ENCODE peak calls at places on chromosomes 5 and 9, in five cellular contexts. One of them, this sample, is unnamed.

GRCh38 chr5:158560170-158560569 is 539.5 kb downstream of the EBF1 start:
- DNase-seq in heart left ventricle: peak
- DNase-seq in GM12892: peak
- DNase-seq in HCT116: no peak
- DNase-seq in sigmoid colon: no peak
- DNase-seq in this sample: peak

GRCh38 chr5:80959768-80960442 is at the start of gene RASGRF2:
- DNase-seq in heart left ventricle: peak
- DNase-seq in GM12892: peak
- DNase-seq in HCT116: no peak
- DNase-seq in sigmoid colon: peak
- DNase-seq in this sample: peak

GRCh38 chr9:74775401-74775800 is 112.3 kb downstream of the TRPM6 start:
- DNase-seq in heart left ventricle: no peak
- DNase-seq in GM12892: no peak
- DNase-seq in HCT116: no peak
- DNase-seq in sigmoid colon: no peak
- DNase-seq in this sample: no peak

GRCh38 chr5:105475401-105475800 is 1912.8 kb upstream of the NUDT12 start:
- DNase-seq in heart left ventricle: no peak
- DNase-seq in GM12892: no peak
- DNase-seq in HCT116: no peak
- DNase-seq in sigmoid colon: no peak
- DNase-seq in this sample: no peak

GRCh38 chr5:61139094-61139873 is 23.0 kb downstream of the SMIM15 start:
- DNase-seq in heart left ventricle: no peak
- DNase-seq in GM12892: no peak
- DNase-seq in HCT116: no peak
- DNase-seq in sigmoid colon: no peak
- DNase-seq in this sample: no peak

GRCh38 chr5:37665889-37666288 is 174.0 kb downstream of the GDNF start:
- DNase-seq in heart left ventricle: peak
- DNase-seq in GM12892: no peak
- DNase-seq in HCT116: peak
- DNase-seq in sigmoid colon: peak
- DNase-seq in this sample: no peak

GRCh38 chr9:113956901-113957777 is 81.0 kb downstream of the ZNF618 start:
- DNase-seq in heart left ventricle: no peak
- DNase-seq in GM12892: no peak
- DNase-seq in HCT116: no peak
- DNase-seq in sigmoid colon: no peak
- DNase-seq in this sample: no peak

GRCh38 chr9:134187110-134187531 is 22.8 kb upstream of the RNU6ATAC start:
- DNase-seq in heart left ventricle: peak
- DNase-seq in GM12892: peak
- DNase-seq in HCT116: no peak
- DNase-seq in sigmoid colon: peak
- DNase-seq in this sample: peak

GRCh38 chr9:16179566-16179965 is 626.7 kb downstream of the CCDC171 start:
- DNase-seq in heart left ventricle: no peak
- DNase-seq in GM12892: no peak
- DNase-seq in HCT116: no peak
- DNase-seq in sigmoid colon: no peak
- DNase-seq in this sample: no peak

GRCh38 chr9:4861145-4861544 is 68.4 kb downstream of the RCL1 start:
- DNase-seq in heart left ventricle: no peak
- DNase-seq in GM12892: no peak
- DNase-seq in HCT116: no peak
- DNase-seq in sigmoid colon: no peak
- DNase-seq in this sample: no peak

GRCh38 chr9:120571443-120572257 is 8.3 kb downstream of the CDK5RAP2 start:
- DNase-seq in heart left ventricle: peak
- DNase-seq in GM12892: no peak
- DNase-seq in HCT116: no peak
- DNase-seq in sigmoid colon: peak
- DNase-seq in this sample: no peak

GRCh38 chr9:93823245-93824072 is 131.7 kb downstream of the BARX1 start:
- DNase-seq in heart left ventricle: no peak
- DNase-seq in GM12892: no peak
- DNase-seq in HCT116: no peak
- DNase-seq in sigmoid colon: no peak
- DNase-seq in this sample: no peak

GRCh38 chr9:107465467-107466451 is 23.8 kb downstream of the KLF4 start:
- DNase-seq in heart left ventricle: peak
- DNase-seq in GM12892: peak
- DNase-seq in HCT116: no peak
- DNase-seq in sigmoid colon: peak
- DNase-seq in this sample: peak

GRCh38 chr9:99056876-99057664 is 47.8 kb upstream of the TGFBR1 start:
- DNase-seq in heart left ventricle: no peak
- DNase-seq in GM12892: no peak
- DNase-seq in HCT116: no peak
- DNase-seq in sigmoid colon: no peak
- DNase-seq in this sample: no peak

GRCh38 chr9:101509572-101509971 is 24.1 kb upstream of the RNF20 start:
- DNase-seq in heart left ventricle: no peak
- DNase-seq in GM12892: no peak
- DNase-seq in HCT116: no peak
- DNase-seq in sigmoid colon: no peak
- DNase-seq in this sample: no peak

GRCh38 chr5:59188415-59189225 is 605.7 kb downstream of the RAB3C start:
- DNase-seq in heart left ventricle: peak
- DNase-seq in GM12892: no peak
- DNase-seq in HCT116: peak
- DNase-seq in sigmoid colon: peak
- DNase-seq in this sample: peak

GRCh38 chr9:98085058-98085457 is 28.5 kb downstream of the NANS start:
- DNase-seq in heart left ventricle: no peak
- DNase-seq in GM12892: no peak
- DNase-seq in HCT116: no peak
- DNase-seq in sigmoid colon: no peak
- DNase-seq in this sample: no peak

GRCh38 chr9:16689352-16689938 is 181.0 kb downstream of the BNC2 start:
- DNase-seq in heart left ventricle: peak
- DNase-seq in GM12892: no peak
- DNase-seq in HCT116: no peak
- DNase-seq in sigmoid colon: no peak
- DNase-seq in this sample: no peak

GRCh38 chr9:104858846-104859245 is 69.1 kb downstream of the ABCA1 start:
- DNase-seq in heart left ventricle: no peak
- DNase-seq in GM12892: no peak
- DNase-seq in HCT116: no peak
- DNase-seq in sigmoid colon: no peak
- DNase-seq in this sample: no peak

GRCh38 chr9:76456202-76456926 is 2.6 kb upstream of the GCNT1 start:
- DNase-seq in heart left ventricle: no peak
- DNase-seq in GM12892: peak
- DNase-seq in HCT116: no peak
- DNase-seq in sigmoid colon: no peak
- DNase-seq in this sample: no peak

GRCh38 chr5:179243333-179243732 is 101.9 kb downstream of the ADAMTS2 start:
- DNase-seq in heart left ventricle: no peak
- DNase-seq in GM12892: no peak
- DNase-seq in HCT116: no peak
- DNase-seq in sigmoid colon: peak
- DNase-seq in this sample: no peak

GRCh38 chr9:15253197-15253596 is 53.8 kb downstream of the TTC39B start:
- DNase-seq in heart left ventricle: no peak
- DNase-seq in GM12892: no peak
- DNase-seq in HCT116: no peak
- DNase-seq in sigmoid colon: no peak
- DNase-seq in this sample: no peak

GRCh38 chr9:131818089-131818488 is 78.2 kb upstream of the RAPGEF1 start:
- DNase-seq in heart left ventricle: no peak
- DNase-seq in GM12892: no peak
- DNase-seq in HCT116: no peak
- DNase-seq in sigmoid colon: no peak
- DNase-seq in this sample: no peak

GRCh38 chr9:133575673-133576590 is 33.3 kb downstream of the FAM163B start:
- DNase-seq in heart left ventricle: no peak
- DNase-seq in GM12892: no peak
- DNase-seq in HCT116: no peak
- DNase-seq in sigmoid colon: no peak
- DNase-seq in this sample: no peak

GRCh38 chr5:38837416-38837815 is 8.4 kb upstream of the OSMR start:
- DNase-seq in heart left ventricle: no peak
- DNase-seq in GM12892: no peak
- DNase-seq in HCT116: no peak
- DNase-seq in sigmoid colon: no peak
- DNase-seq in this sample: no peak

GRCh38 chr5:32030226-32030625 is 143.9 kb downstream of the GOLPH3 start:
- DNase-seq in heart left ventricle: no peak
- DNase-seq in GM12892: no peak
- DNase-seq in HCT116: no peak
- DNase-seq in sigmoid colon: no peak
- DNase-seq in this sample: no peak

GRCh38 chr5:141692533-141692888 is 10.5 kb upstream of the ARAP3 start:
- DNase-seq in heart left ventricle: no peak
- DNase-seq in GM12892: no peak
- DNase-seq in HCT116: no peak
- DNase-seq in sigmoid colon: no peak
- DNase-seq in this sample: no peak

GRCh38 chr9:37290881-37291485 is 131.5 kb upstream of the GRHPR start:
- DNase-seq in heart left ventricle: no peak
- DNase-seq in GM12892: no peak
- DNase-seq in HCT116: peak
- DNase-seq in sigmoid colon: no peak
- DNase-seq in this sample: no peak

GRCh38 chr9:117696141-117696540 is 8.1 kb upstream of the TLR4 start:
- DNase-seq in heart left ventricle: no peak
- DNase-seq in GM12892: no peak
- DNase-seq in HCT116: no peak
- DNase-seq in sigmoid colon: no peak
- DNase-seq in this sample: no peak

GRCh38 chr5:140550147-140551079 is 3.0 kb downstream of the EIF4EBP3 start:
- DNase-seq in heart left ventricle: no peak
- DNase-seq in GM12892: no peak
- DNase-seq in HCT116: no peak
- DNase-seq in sigmoid colon: peak
- DNase-seq in this sample: no peak

GRCh38 chr9:75574569-75574968 is 315.9 kb upstream of the PCSK5 start:
- DNase-seq in heart left ventricle: no peak
- DNase-seq in GM12892: no peak
- DNase-seq in HCT116: no peak
- DNase-seq in sigmoid colon: no peak
- DNase-seq in this sample: no peak

GRCh38 chr5:133967124-133967523 is 1.3 kb downstream of the C5orf15 start:
- DNase-seq in heart left ventricle: no peak
- DNase-seq in GM12892: no peak
- DNase-seq in HCT116: no peak
- DNase-seq in sigmoid colon: no peak
- DNase-seq in this sample: no peak

GRCh38 chr9:131656356-131657030 is 83.4 kb downstream of the RAPGEF1 start:
- DNase-seq in heart left ventricle: peak
- DNase-seq in GM12892: no peak
- DNase-seq in HCT116: no peak
- DNase-seq in sigmoid colon: peak
- DNase-seq in this sample: no peak

GRCh38 chr5:5838493-5838892 is 416.0 kb downstream of the ICE1 start:
- DNase-seq in heart left ventricle: no peak
- DNase-seq in GM12892: no peak
- DNase-seq in HCT116: no peak
- DNase-seq in sigmoid colon: no peak
- DNase-seq in this sample: no peak

GRCh38 chr5:124742983-124743533 is 3.4 kb downstream of the ZNF608 start:
- DNase-seq in heart left ventricle: no peak
- DNase-seq in GM12892: no peak
- DNase-seq in HCT116: peak
- DNase-seq in sigmoid colon: peak
- DNase-seq in this sample: no peak

GRCh38 chr5:151020304-151021031 is at the start of gene GPX3:
- DNase-seq in heart left ventricle: peak
- DNase-seq in GM12892: peak
- DNase-seq in HCT116: no peak
- DNase-seq in sigmoid colon: peak
- DNase-seq in this sample: peak
- TF ChIP-seq POLR2A in heart left ventricle: peak
- TF ChIP-seq POLR2A in GM12892: no peak
- TF ChIP-seq POLR2A in HCT116: no peak
- TF ChIP-seq POLR2A in sigmoid colon: peak
- TF ChIP-seq POLR2A in this sample: no peak

DNA sequence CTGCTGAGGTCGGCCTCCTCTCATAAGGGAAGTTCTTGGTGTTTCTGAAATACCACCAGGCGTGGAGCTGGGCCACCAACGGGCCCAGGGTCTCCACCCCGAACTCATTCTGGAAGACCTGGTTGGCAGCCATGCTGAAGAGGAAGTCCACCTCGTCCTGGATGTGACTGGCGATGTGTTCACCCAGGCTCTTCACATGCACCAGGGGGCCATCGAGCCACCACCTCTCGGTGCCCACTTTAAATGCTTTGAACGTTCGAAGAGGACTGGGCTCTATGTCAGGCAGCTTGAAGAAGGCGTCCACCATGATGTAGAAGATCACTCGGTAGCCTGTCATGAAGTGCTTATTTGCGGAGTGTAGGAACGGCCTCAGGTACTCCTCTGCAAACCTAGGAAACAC is 15.1 kb downstream of the GLT6D1 start:
- DNase-seq in heart left ventricle: no peak
- DNase-seq in GM12892: no peak
- DNase-seq in HCT116: no peak
- DNase-seq in sigmoid colon: no peak
- DNase-seq in this sample: no peak
- TF ChIP-seq POLR2A in heart left ventricle: no peak
- TF ChIP-seq POLR2A in GM12892: no peak
- TF ChIP-seq POLR2A in HCT116: no peak
- TF ChIP-seq POLR2A in sigmoid colon: no peak
- TF ChIP-seq POLR2A in this sample: no peak

GRCh38 chr9:111938427-111938800 is 41.8 kb downstream of the UGCG start:
- DNase-seq in heart left ventricle: no peak
- DNase-seq in GM12892: no peak
- DNase-seq in HCT116: no peak
- DNase-seq in sigmoid colon: no peak
- DNase-seq in this sample: no peak

GRCh38 chr9:111937781-111938426 is 41.3 kb downstream of the UGCG start:
- DNase-seq in heart left ventricle: peak
- DNase-seq in GM12892: no peak
- DNase-seq in HCT116: no peak
- DNase-seq in sigmoid colon: no peak
- DNase-seq in this sample: no peak

GRCh38 chr9:111940697-111941096 is 44.1 kb downstream of the UGCG start:
- DNase-seq in heart left ventricle: no peak
- DNase-seq in GM12892: no peak
- DNase-seq in HCT116: no peak
- DNase-seq in sigmoid colon: no peak
- DNase-seq in this sample: no peak

GRCh38 chr9:111937301-111937700 is 40.7 kb downstream of the UGCG start:
- DNase-seq in heart left ventricle: no peak
- DNase-seq in GM12892: no peak
- DNase-seq in HCT116: no peak
- DNase-seq in sigmoid colon: no peak
- DNase-seq in this sample: no peak

GRCh38 chr9:111939322-111939721 is 42.7 kb downstream of the UGCG start:
- DNase-seq in heart left ventricle: no peak
- DNase-seq in GM12892: no peak
- DNase-seq in HCT116: no peak
- DNase-seq in sigmoid colon: no peak
- DNase-seq in this sample: no peak
- TF ChIP-seq POLR2A in heart left ventricle: no peak
- TF ChIP-seq POLR2A in GM12892: no peak
- TF ChIP-seq POLR2A in HCT116: no peak
- TF ChIP-seq POLR2A in sigmoid colon: no peak
- TF ChIP-seq POLR2A in this sample: no peak

GRCh38 chr9:122367065-122367464 is 3.8 kb upstream of the PTGS1 start:
- DNase-seq in heart left ventricle: no peak
- DNase-seq in GM12892: no peak
- DNase-seq in HCT116: no peak
- DNase-seq in sigmoid colon: no peak
- DNase-seq in this sample: no peak
- TF ChIP-seq POLR2A in heart left ventricle: no peak
- TF ChIP-seq POLR2A in GM12892: no peak
- TF ChIP-seq POLR2A in HCT116: no peak
- TF ChIP-seq POLR2A in sigmoid colon: no peak
- TF ChIP-seq POLR2A in this sample: no peak